ENCODE peak calls at places on chromosomes 13 and 19, in eight cellular contexts. L, Y, N, A, R, H, B and E are unnamed samples.

GRCh38 chr13:57624565-57625435 is 6.7 kb upstream of the PCDH17 start:
- DNase-seq in H (no peak), L (no peak), B (no peak), N (peak), A (no peak), R (peak), Y (peak), E (no peak)

GRCh38 chr13:48210178-48210577 is 22.8 kb upstream of the ITM2B start:
- DNase-seq in B (no peak), H (no peak), L (no peak), A (no peak), R (no peak), N (no peak), Y (no peak), E (no peak)

GRCh38 chr13:113937497-113938140 is 36.3 kb downstream of the C13orf46 start:
- DNase-seq in Y (no peak), B (no peak), N (no peak), L (no peak), A (no peak), H (no peak), R (no peak), E (no peak)

GRCh38 chr19:41386442-41386841 is 10.1 kb downstream of the TMEM91 start:
- DNase-seq in B (no peak), R (no peak), L (no peak), A (no peak), N (no peak), H (no peak), Y (no peak), E (peak)

GRCh38 chr13:23921451-23921888 is 24.2 kb upstream of the C1QTNF9B start:
- DNase-seq in H (no peak), B (no peak), Y (no peak), N (peak), R (no peak), L (peak), A (no peak), E (no peak)

GRCh38 chr13:79481685-79482052 is 714 bp downstream of the NDFIP2 start:
- DNase-seq in L (no peak), B (no peak), H (no peak), A (peak), Y (no peak), R (peak), N (peak), E (no peak)

GRCh38 chr13:30864352-30865130 is 41.5 kb upstream of the MEDAG start:
- DNase-seq in H (no peak), A (no peak), N (no peak), B (no peak), Y (no peak), R (no peak), L (peak), E (no peak)

GRCh38 chr19:44741841-44742352 is 6.6 kb upstream of the BCL3 start:
- DNase-seq in L (peak), R (peak), A (peak), N (peak), B (peak), H (peak), Y (no peak), E (peak)

GRCh38 chr19:41548954-41549688 is 26.8 kb upstream of the CEACAM21 start:
- DNase-seq in R (peak), A (peak), N (no peak), Y (no peak), H (no peak), B (no peak), L (no peak), E (no peak)

GRCh38 chr13:47983070-47983469 is 18.0 kb downstream of the SUCLA2 start:
- DNase-seq in Y (no peak), R (no peak), H (no peak), B (no peak), N (no peak), A (no peak), L (no peak), E (no peak)

GRCh38 chr19:45137179-45137761 is 23.5 kb downstream of the NKPD1 start:
- DNase-seq in A (peak), N (no peak), Y (no peak), R (peak), L (no peak), B (no peak), H (no peak), E (no peak)

GRCh38 chr19:45492627-45493470 is 4.0 kb downstream of the RTN2 start:
- DNase-seq in N (no peak), L (no peak), Y (no peak), R (peak), B (no peak), A (no peak), H (no peak), E (no peak)

GRCh38 chr19:42629191-42629590 is 34.5 kb upstream of the CEACAM8 start:
- DNase-seq in Y (no peak), H (no peak), B (no peak), A (no peak), R (no peak), L (no peak), N (no peak), E (no peak)

GRCh38 chr13:112791662-112792440 is 102.0 kb downstream of the ATP11A start:
- DNase-seq in A (no peak), R (no peak), B (no peak), H (no peak), N (no peak), Y (no peak), L (no peak), E (no peak)

GRCh38 chr19:33290956-33291622 is 11.2 kb downstream of the CEBPA start:
- DNase-seq in A (no peak), Y (no peak), L (no peak), N (no peak), H (no peak), B (no peak), R (peak), E (no peak)

GRCh38 chr19:10800488-10800887 is 35.5 kb downstream of the TMED1 start:
- DNase-seq in H (no peak), A (no peak), L (no peak), N (no peak), B (no peak), R (no peak), Y (no peak), E (no peak)

GRCh38 chr19:4676955-4677731 is 7.0 kb upstream of the MYDGF start:
- DNase-seq in N (peak), A (no peak), L (peak), B (no peak), Y (no peak), H (no peak), R (peak), E (no peak)

GRCh38 chr13:71828117-71828516 is 38.9 kb downstream of the DACH1 start:
- DNase-seq in L (peak), N (no peak), H (no peak), B (no peak), A (no peak), Y (no peak), R (no peak), E (no peak)

GRCh38 chr19:13091400-13092161 is 11.1 kb downstream of the LYL1 start:
- DNase-seq in H (no peak), A (no peak), B (no peak), N (no peak), Y (no peak), R (no peak), L (peak), E (no peak)

GRCh38 chr19:3768015-3768747 is 3.8 kb downstream of the RAX2 start:
- DNase-seq in N (no peak), R (no peak), A (no peak), B (no peak), Y (no peak), H (no peak), L (no peak), E (no peak)

GRCh38 chr19:3218037-3218661 is 6.3 kb upstream of the CELF5 start:
- DNase-seq in Y (no peak), L (no peak), R (no peak), A (no peak), B (no peak), H (no peak), N (no peak), E (no peak)

GRCh38 chr13:92473736-92474465 is 752.7 kb upstream of the GPC6 start:
- DNase-seq in L (no peak), B (no peak), H (no peak), N (no peak), A (no peak), R (no peak), Y (no peak), E (no peak)

GRCh38 chr19:495440-496332 is 600 bp upstream of the MADCAM1 start:
- DNase-seq in R (no peak), A (no peak), L (no peak), H (no peak), B (no peak), Y (peak), N (no peak), E (no peak)

GRCh38 chr19:50723069-50723468 is at the start of gene CLEC11A:
- DNase-seq in L (no peak), B (no peak), R (peak), A (no peak), Y (no peak), N (no peak), H (no peak), E (no peak)

GRCh38 chr19:35213678-35214632 is 14.6 kb downstream of the FAM187B start:
- DNase-seq in R (peak), L (peak), H (peak), B (peak), Y (no peak), A (peak), N (peak), E (peak)

GRCh38 chr19:45613926-45614725 is 12.1 kb upstream of the GPR4 start:
- DNase-seq in N (peak), H (no peak), L (peak), Y (no peak), B (no peak), A (no peak), R (peak), E (no peak)

GRCh38 chr13:30796833-30797601 is 61.7 kb downstream of the ALOX5AP start:
- DNase-seq in N (no peak), B (no peak), L (no peak), Y (no peak), R (no peak), H (peak), A (no peak), E (no peak)

GRCh38 chr19:13122275-13122878 is 4.3 kb downstream of the NACC1 start:
- DNase-seq in R (no peak), Y (no peak), B (no peak), H (no peak), L (no peak), A (no peak), N (no peak), E (no peak)

GRCh38 chr13:38090913-38091312 is 221.3 kb upstream of the TRPC4 start:
- DNase-seq in R (no peak), N (no peak), Y (no peak), A (no peak), L (no peak), B (no peak), H (no peak), E (no peak)

GRCh38 chr13:42174344-42175162 is 97.4 kb upstream of the AKAP11 start:
- DNase-seq in N (no peak), A (no peak), R (no peak), B (no peak), Y (no peak), H (no peak), L (peak), E (no peak)

GRCh38 chr13:68810660-68811059 is 1297.0 kb upstream of the ATXN8OS start:
- DNase-seq in A (no peak), L (no peak), Y (no peak), H (no peak), N (no peak), R (no peak), B (no peak), E (no peak)

GRCh38 chr19:5554828-5555227 is 12.9 kb downstream of the TINCR start:
- DNase-seq in Y (no peak), H (no peak), A (no peak), N (no peak), R (no peak), L (no peak), B (no peak), E (no peak)

GRCh38 chr13:97223711-97224461 is 1.8 kb downstream of the MBNL2 start:
- DNase-seq in R (peak), L (peak), A (peak), Y (no peak), H (no peak), B (no peak), N (peak), E (no peak)

GRCh38 chr13:75547917-75548316 is 1.7 kb upstream of the UCHL3 start:
- DNase-seq in H (no peak), L (no peak), B (no peak), N (no peak), A (no peak), Y (no peak), R (no peak), E (no peak)

GRCh38 chr13:99161512-99161911 is 39.1 kb upstream of the UBAC2 start:
- DNase-seq in Y (no peak), L (no peak), A (no peak), H (no peak), B (no peak), R (no peak), N (no peak), E (no peak)

GRCh38 chr13:91079190-91079589 is 268.3 kb upstream of the MIR17HG start:
- DNase-seq in R (no peak), A (no peak), L (no peak), B (no peak), Y (no peak), H (no peak), N (no peak), E (no peak)

GRCh38 chr13:91072511-91072910 is 275.0 kb upstream of the MIR17HG start:
- DNase-seq in R (no peak), B (no peak), N (no peak), Y (no peak), H (no peak), A (no peak), L (no peak), E (no peak)

GRCh38 chr13:91078093-91078679 is 269.3 kb upstream of the MIR17HG start:
- DNase-seq in B (no peak), Y (no peak), N (no peak), H (no peak), L (no peak), R (no peak), A (no peak), E (no peak)
- TF ChIP-seq CTCF in B (peak), Y (peak), N (no peak), H (no peak), L (peak), R (no peak), A (no peak), E (no peak)

GRCh38 chr19:19077103-19077502 is 13.3 kb downstream of the SLC25A42 start:
- DNase-seq in B (no peak), R (no peak), N (no peak), H (no peak), Y (no peak), A (no peak), L (no peak), E (no peak)
- TF ChIP-seq CTCF in B (no peak), R (no peak), N (no peak), H (no peak), Y (no peak), A (no peak), L (no peak), E (no peak)

GRCh38 chr19:40190891-40191835 is at the start of gene MAP3K10:
- DNase-seq in R (peak), N (peak), B (peak), Y (peak), H (no peak), A (peak), L (no peak), E (peak)

GRCh38 chr19:40192758-40193586 is 1.7 kb downstream of the MAP3K10 start:
- DNase-seq in A (no peak), R (no peak), H (no peak), N (no peak), Y (no peak), L (no peak), B (no peak), E (no peak)

GRCh38 chr19:40193587-40193849 is 2.3 kb downstream of the MAP3K10 start:
- DNase-seq in H (no peak), A (no peak), L (no peak), Y (no peak), B (no peak), N (no peak), R (no peak), E (no peak)

DNA sequence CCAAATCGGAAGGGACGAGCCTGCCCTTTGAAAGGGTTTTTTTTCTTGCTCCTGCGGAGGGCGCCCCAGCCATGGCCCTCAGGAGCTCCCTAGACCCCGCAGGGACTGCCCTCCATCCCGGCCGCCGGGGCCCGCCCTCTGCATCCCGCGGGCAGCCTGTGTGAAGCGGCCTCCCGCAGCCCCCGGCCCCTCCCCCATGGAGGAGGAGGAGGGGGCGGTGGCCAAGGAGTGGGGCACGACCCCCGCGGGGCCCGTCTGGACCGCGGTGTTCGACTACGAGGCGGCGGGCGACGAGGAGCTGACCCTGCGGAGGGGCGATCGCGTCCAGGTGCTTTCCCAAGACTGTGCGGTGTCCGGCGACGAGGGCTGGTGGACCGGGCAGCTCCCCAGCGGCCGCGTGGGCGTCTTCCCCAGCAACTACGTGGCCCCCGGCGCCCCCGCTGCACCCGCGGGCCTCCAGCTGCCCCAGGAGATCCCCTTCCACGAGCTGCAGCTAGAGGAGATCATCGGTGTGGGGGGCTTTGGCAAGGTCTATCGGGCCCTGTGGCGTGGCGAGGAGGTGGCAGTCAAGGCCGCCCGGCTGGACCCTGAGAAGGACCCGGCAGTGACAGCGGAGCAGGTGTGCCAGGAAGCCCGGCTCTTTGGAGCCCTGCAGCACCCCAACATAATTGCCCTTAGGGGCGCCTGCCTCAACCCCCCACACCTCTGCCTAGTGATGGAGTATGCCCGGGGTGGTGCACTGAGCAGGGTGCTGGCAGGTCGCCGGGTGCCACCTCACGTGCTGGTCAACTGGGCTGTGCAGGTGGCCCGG is 815 bp downstream of the MAP3K10 start:
- DNase-seq in A (no peak), N (peak), H (no peak), L (no peak), R (peak), Y (peak), B (no peak), E (no peak)
- TF ChIP-seq CTCF in A (no peak), N (no peak), H (no peak), L (no peak), R (no peak), Y (peak), B (no peak), E (no peak)

DNA sequence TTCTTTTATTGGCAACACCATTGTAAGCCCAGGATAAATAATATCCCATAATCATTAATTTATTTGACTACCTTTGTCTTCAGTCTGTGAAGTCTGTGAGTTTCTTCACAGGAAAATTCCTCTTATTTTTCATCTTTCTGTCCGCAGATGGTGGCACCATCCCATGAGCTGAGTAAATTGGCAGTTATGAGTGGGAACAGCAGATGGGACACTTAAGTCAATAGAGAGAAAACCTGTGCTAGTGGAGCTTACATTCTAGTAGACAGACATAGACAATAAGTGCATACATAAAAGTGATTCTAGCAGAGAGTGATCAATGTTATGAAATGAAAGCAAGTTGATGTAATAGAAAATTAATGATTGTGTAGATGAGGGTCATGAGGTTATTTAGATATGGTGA is 638.2 kb upstream of the MIR17HG start:
- DNase-seq in B (no peak), H (no peak), A (no peak), L (no peak), R (no peak), Y (no peak), N (no peak), E (no peak)
- TF ChIP-seq CTCF in B (no peak), H (no peak), A (no peak), L (no peak), R (no peak), Y (no peak), N (no peak), E (no peak)

GRCh38 chr19:47157455-47158321 is 27.1 kb downstream of the SAE1 start:
- DNase-seq in N (no peak), Y (peak), B (no peak), H (no peak), L (peak), A (peak), R (peak), E (no peak)
- TF ChIP-seq CTCF in N (no peak), Y (peak), B (no peak), H (no peak), L (no peak), A (peak), R (peak), E (no peak)

GRCh38 chr13:32259116-32259515 is 56.0 kb downstream of the ZAR1L start:
- DNase-seq in R (no peak), B (no peak), L (no peak), N (no peak), A (no peak), H (no peak), Y (no peak), E (no peak)
- TF ChIP-seq CTCF in R (no peak), B (no peak), L (no peak), N (no peak), A (no peak), H (no peak), Y (peak), E (no peak)

GRCh38 chr13:49649244-49649962 is 21.1 kb downstream of the ARL11 start:
- DNase-seq in R (no peak), B (no peak), L (no peak), Y (no peak), H (no peak), A (no peak), N (no peak), E (no peak)
- TF ChIP-seq CTCF in R (peak), B (no peak), L (peak), Y (peak), H (no peak), A (peak), N (no peak), E (no peak)